ENCODE peak calls at places on chromosomes 6 and 20, in seven cellular contexts. One of them, this sample, is unnamed.

GRCh38 chr20:5221078-5221430 is 94.2 kb downstream of the CDS2 start:
- DNase-seq in ecto neural progenitor cell: no peak
- DNase-seq in endothelial cell: no peak
- DNase-seq in ureter: no peak
- DNase-seq in EH: peak; percentile 24
- DNase-seq in A172: no peak
- DNase-seq in activated CD4-positive, alpha-beta T cell treated with anti-CD3 and anti-CD28 coated beads, Interleukin-2, amount 50 U/mL, for 4 hours: no peak
- DNase-seq in this sample: no peak

GRCh38 chr20:38200646-38201045 is 35.6 kb upstream of the TGM2 start:
- DNase-seq in ecto neural progenitor cell: no peak
- DNase-seq in endothelial cell: no peak
- DNase-seq in ureter: no peak
- DNase-seq in EH: no peak
- DNase-seq in A172: no peak
- DNase-seq in activated CD4-positive, alpha-beta T cell treated with anti-CD3 and anti-CD28 coated beads, Interleukin-2, amount 50 U/mL, for 4 hours: no peak
- DNase-seq in this sample: no peak

GRCh38 chr6:21907291-21907690 is 313.7 kb downstream of the SOX4 start:
- DNase-seq in ecto neural progenitor cell: no peak
- DNase-seq in endothelial cell: no peak
- DNase-seq in ureter: no peak
- DNase-seq in EH: no peak
- DNase-seq in A172: no peak
- DNase-seq in activated CD4-positive, alpha-beta T cell treated with anti-CD3 and anti-CD28 coated beads, Interleukin-2, amount 50 U/mL, for 4 hours: no peak
- DNase-seq in this sample: no peak

GRCh38 chr6:45851001-45851400 is 164.7 kb downstream of the CLIC5 start:
- DNase-seq in ecto neural progenitor cell: no peak
- DNase-seq in endothelial cell: no peak
- DNase-seq in ureter: no peak
- DNase-seq in EH: no peak
- DNase-seq in A172: no peak
- DNase-seq in activated CD4-positive, alpha-beta T cell treated with anti-CD3 and anti-CD28 coated beads, Interleukin-2, amount 50 U/mL, for 4 hours: no peak
- DNase-seq in this sample: no peak

GRCh38 chr6:138673317-138674014 is 100.1 kb upstream of the CCDC28A start:
- DNase-seq in ecto neural progenitor cell: no peak
- DNase-seq in endothelial cell: no peak
- DNase-seq in ureter: no peak
- DNase-seq in EH: no peak
- DNase-seq in A172: no peak
- DNase-seq in activated CD4-positive, alpha-beta T cell treated with anti-CD3 and anti-CD28 coated beads, Interleukin-2, amount 50 U/mL, for 4 hours: no peak
- DNase-seq in this sample: no peak

GRCh38 chr20:51360451-51361230 is 181.9 kb downstream of the NFATC2 start:
- DNase-seq in ecto neural progenitor cell: no peak
- DNase-seq in endothelial cell: no peak
- DNase-seq in ureter: no peak
- DNase-seq in EH: peak; percentile 100
- DNase-seq in A172: peak; percentile 99
- DNase-seq in activated CD4-positive, alpha-beta T cell treated with anti-CD3 and anti-CD28 coated beads, Interleukin-2, amount 50 U/mL, for 4 hours: no peak
- DNase-seq in this sample: no peak

GRCh38 chr6:96330884-96331283 is 190.7 kb upstream of the UFL1 start:
- DNase-seq in ecto neural progenitor cell: no peak
- DNase-seq in endothelial cell: no peak
- DNase-seq in ureter: no peak
- DNase-seq in EH: no peak
- DNase-seq in A172: no peak
- DNase-seq in activated CD4-positive, alpha-beta T cell treated with anti-CD3 and anti-CD28 coated beads, Interleukin-2, amount 50 U/mL, for 4 hours: no peak
- DNase-seq in this sample: no peak

GRCh38 chr6:170293411-170293844 is 2.5 kb upstream of the DLL1 start:
- DNase-seq in ecto neural progenitor cell: peak; percentile 33
- DNase-seq in endothelial cell: no peak
- DNase-seq in ureter: no peak
- DNase-seq in EH: no peak
- DNase-seq in A172: no peak
- DNase-seq in activated CD4-positive, alpha-beta T cell treated with anti-CD3 and anti-CD28 coated beads, Interleukin-2, amount 50 U/mL, for 4 hours: no peak
- DNase-seq in this sample: no peak